ENCODE peak calls at places on chromosome 1, in five cellular contexts. One of them, this sample, is unnamed.

GRCh38 chr1:66330711-66331110 is 203.2 kb upstream of the SGIP1 start:
- DNase-seq in mesenchymal stem cell: no peak
- DNase-seq in IMR-90: peak; percentile 63
- DNase-seq in neuronal stem cell: no peak
- DNase-seq in mesendoderm: no peak
- DNase-seq in this sample: no peak

GRCh38 chr1:49240709-49241221 is 464.1 kb upstream of the BEND5 start:
- DNase-seq in IMR-90: no peak
- DNase-seq in mesenchymal stem cell: no peak
- DNase-seq in neuronal stem cell: no peak
- DNase-seq in mesendoderm: no peak
- DNase-seq in this sample: no peak

GRCh38 chr1:85992756-85993155 is 163.8 kb downstream of the COL24A1 start:
- DNase-seq in mesenchymal stem cell: peak; percentile 16
- DNase-seq in mesendoderm: no peak
- DNase-seq in IMR-90: peak; percentile 76
- DNase-seq in neuronal stem cell: no peak
- DNase-seq in this sample: no peak

GRCh38 chr1:1032428-1032827 is 12.5 kb downstream of the AGRN start:
- DNase-seq in neuronal stem cell: no peak
- DNase-seq in mesenchymal stem cell: no peak
- DNase-seq in IMR-90: no peak
- DNase-seq in mesendoderm: peak; percentile 40
- DNase-seq in this sample: peak; percentile 70

GRCh38 chr1:46735708-46736324 is 16.9 kb upstream of the EFCAB14 start:
- DNase-seq in IMR-90: peak; percentile 60
- DNase-seq in neuronal stem cell: peak; percentile 75
- DNase-seq in mesenchymal stem cell: peak; percentile 68
- DNase-seq in mesendoderm: peak; percentile 86
- DNase-seq in this sample: peak; percentile 60

GRCh38 chr1:241697640-241698018 is 45.5 kb downstream of the WDR64 start:
- DNase-seq in neuronal stem cell: no peak
- DNase-seq in IMR-90: no peak
- DNase-seq in mesenchymal stem cell: no peak
- DNase-seq in mesendoderm: no peak
- DNase-seq in this sample: no peak

GRCh38 chr1:234676103-234676594 is 66.2 kb upstream of the IRF2BP2 start:
- DNase-seq in neuronal stem cell: peak; percentile 66
- DNase-seq in mesenchymal stem cell: peak; percentile 84
- DNase-seq in IMR-90: peak; percentile 74
- DNase-seq in mesendoderm: peak; percentile 88
- DNase-seq in this sample: peak; percentile 87

GRCh38 chr1:209172286-209172685 is 411.2 kb upstream of the CAMK1G start:
- DNase-seq in mesendoderm: peak; percentile 70
- DNase-seq in mesenchymal stem cell: no peak
- DNase-seq in IMR-90: no peak
- DNase-seq in neuronal stem cell: no peak
- DNase-seq in this sample: no peak

GRCh38 chr1:178739285-178740045 is 14.4 kb downstream of the RALGPS2 start:
- DNase-seq in mesenchymal stem cell: peak; percentile 32
- DNase-seq in mesendoderm: peak; percentile 10
- DNase-seq in neuronal stem cell: no peak
- DNase-seq in IMR-90: peak; percentile 81
- DNase-seq in this sample: no peak

GRCh38 chr1:30908446-30908885 is at the start of gene SDC3:
- DNase-seq in IMR-90: no peak
- DNase-seq in mesenchymal stem cell: no peak
- DNase-seq in mesendoderm: no peak
- DNase-seq in neuronal stem cell: no peak
- DNase-seq in this sample: no peak

GRCh38 chr1:17892851-17893250 is 137.7 kb downstream of the ACTL8 start:
- DNase-seq in mesendoderm: no peak
- DNase-seq in mesenchymal stem cell: no peak
- DNase-seq in IMR-90: no peak
- DNase-seq in neuronal stem cell: no peak
- DNase-seq in this sample: no peak

GRCh38 chr1:203663820-203664219 is 37.2 kb downstream of the ATP2B4 start:
- DNase-seq in mesendoderm: no peak
- DNase-seq in mesenchymal stem cell: peak; percentile 55
- DNase-seq in IMR-90: peak; percentile 61
- DNase-seq in neuronal stem cell: no peak
- DNase-seq in this sample: no peak

GRCh38 chr1:235683653-235684052 is 34.1 kb upstream of the GNG4 start:
- DNase-seq in mesendoderm: no peak
- DNase-seq in mesenchymal stem cell: no peak
- DNase-seq in neuronal stem cell: no peak
- DNase-seq in IMR-90: peak; percentile 24
- DNase-seq in this sample: no peak

GRCh38 chr1:1778827-1779675 is 781 bp upstream of the NADK start:
- DNase-seq in IMR-90: no peak
- DNase-seq in mesendoderm: peak; percentile 89
- DNase-seq in mesenchymal stem cell: peak; percentile 29
- DNase-seq in neuronal stem cell: peak; percentile 41
- DNase-seq in this sample: peak; percentile 89

GRCh38 chr1:117535776-117536175 is 70.1 kb upstream of the TENT5C start:
- DNase-seq in IMR-90: no peak
- DNase-seq in mesendoderm: no peak
- DNase-seq in mesenchymal stem cell: no peak
- DNase-seq in neuronal stem cell: no peak
- DNase-seq in this sample: no peak

GRCh38 chr1:234743866-234744581 is 134.0 kb upstream of the IRF2BP2 start:
- DNase-seq in mesendoderm: peak; percentile 58
- DNase-seq in mesenchymal stem cell: no peak
- DNase-seq in IMR-90: peak; percentile 24
- DNase-seq in neuronal stem cell: peak; percentile 86
- DNase-seq in this sample: no peak

GRCh38 chr1:224489585-224490365 is 55.2 kb upstream of the WDR26 start:
- DNase-seq in mesenchymal stem cell: no peak
- DNase-seq in IMR-90: no peak
- DNase-seq in neuronal stem cell: no peak
- DNase-seq in mesendoderm: no peak
- DNase-seq in this sample: no peak

GRCh38 chr1:248926401-248927182 is 20.6 kb downstream of the PGBD2 start:
- DNase-seq in mesenchymal stem cell: peak; percentile 93
- DNase-seq in mesendoderm: no peak
- DNase-seq in IMR-90: peak; percentile 73
- DNase-seq in neuronal stem cell: no peak
- DNase-seq in this sample: no peak

GRCh38 chr1:236129315-236129714 is 13.0 kb upstream of the GPR137B start:
- DNase-seq in neuronal stem cell: no peak
- DNase-seq in IMR-90: no peak
- DNase-seq in mesenchymal stem cell: no peak
- DNase-seq in mesendoderm: peak; percentile 72
- DNase-seq in this sample: peak; percentile 66

GRCh38 chr1:160097911-160098851 is at the start of gene IGSF8:
- DNase-seq in neuronal stem cell: peak; percentile 86
- DNase-seq in mesenchymal stem cell: peak; percentile 83
- DNase-seq in IMR-90: peak; percentile 69
- DNase-seq in mesendoderm: no peak
- DNase-seq in this sample: peak; percentile 94
- H2BK15ac ChIP-seq in neuronal stem cell: no peak within 1 kb of the TSS
- H2BK15ac ChIP-seq in mesenchymal stem cell: no peak within 1 kb of the TSS
- H2BK15ac ChIP-seq in IMR-90: no peak within 1 kb of the TSS
- H2BK15ac ChIP-seq in mesendoderm: no peak within 1 kb of the TSS
- H2BK15ac ChIP-seq in this sample: no peak within 1 kb of the TSS

GRCh38 chr1:156626079-156626438 is 6.8 kb downstream of the HAPLN2 start:
- DNase-seq in mesendoderm: no peak
- DNase-seq in mesenchymal stem cell: no peak
- DNase-seq in IMR-90: no peak
- DNase-seq in neuronal stem cell: no peak
- DNase-seq in this sample: no peak

GRCh38 chr1:156623946-156624813 is 5.0 kb downstream of the HAPLN2 start:
- DNase-seq in mesendoderm: peak; percentile 91
- DNase-seq in mesenchymal stem cell: peak; percentile 64
- DNase-seq in neuronal stem cell: peak; percentile 65
- DNase-seq in IMR-90: peak; percentile 24
- DNase-seq in this sample: peak; percentile 86

GRCh38 chr1:156625436-156626078 is 6.3 kb downstream of the HAPLN2 start:
- DNase-seq in neuronal stem cell: no peak
- DNase-seq in IMR-90: peak; percentile 28
- DNase-seq in mesenchymal stem cell: peak; percentile 56
- DNase-seq in mesendoderm: peak; percentile 40
- DNase-seq in this sample: no peak

GRCh38 chr1:156622581-156623297 is 3.5 kb downstream of the HAPLN2 start:
- DNase-seq in IMR-90: no peak
- DNase-seq in neuronal stem cell: no peak
- DNase-seq in mesenchymal stem cell: no peak
- DNase-seq in mesendoderm: no peak
- DNase-seq in this sample: no peak

GRCh38 chr1:156624814-156625435 is 5.7 kb downstream of the HAPLN2 start:
- DNase-seq in mesenchymal stem cell: no peak
- DNase-seq in IMR-90: no peak
- DNase-seq in neuronal stem cell: no peak
- DNase-seq in mesendoderm: no peak
- DNase-seq in this sample: no peak
- H2BK15ac ChIP-seq in mesenchymal stem cell: peak overlapping the region; percentile 80
- H2BK15ac ChIP-seq in IMR-90: no peak overlapping the region
- H2BK15ac ChIP-seq in neuronal stem cell: peak overlapping the region; percentile 81
- H2BK15ac ChIP-seq in mesendoderm: no peak overlapping the region
- H2BK15ac ChIP-seq in this sample: no peak overlapping the region

DNA sequence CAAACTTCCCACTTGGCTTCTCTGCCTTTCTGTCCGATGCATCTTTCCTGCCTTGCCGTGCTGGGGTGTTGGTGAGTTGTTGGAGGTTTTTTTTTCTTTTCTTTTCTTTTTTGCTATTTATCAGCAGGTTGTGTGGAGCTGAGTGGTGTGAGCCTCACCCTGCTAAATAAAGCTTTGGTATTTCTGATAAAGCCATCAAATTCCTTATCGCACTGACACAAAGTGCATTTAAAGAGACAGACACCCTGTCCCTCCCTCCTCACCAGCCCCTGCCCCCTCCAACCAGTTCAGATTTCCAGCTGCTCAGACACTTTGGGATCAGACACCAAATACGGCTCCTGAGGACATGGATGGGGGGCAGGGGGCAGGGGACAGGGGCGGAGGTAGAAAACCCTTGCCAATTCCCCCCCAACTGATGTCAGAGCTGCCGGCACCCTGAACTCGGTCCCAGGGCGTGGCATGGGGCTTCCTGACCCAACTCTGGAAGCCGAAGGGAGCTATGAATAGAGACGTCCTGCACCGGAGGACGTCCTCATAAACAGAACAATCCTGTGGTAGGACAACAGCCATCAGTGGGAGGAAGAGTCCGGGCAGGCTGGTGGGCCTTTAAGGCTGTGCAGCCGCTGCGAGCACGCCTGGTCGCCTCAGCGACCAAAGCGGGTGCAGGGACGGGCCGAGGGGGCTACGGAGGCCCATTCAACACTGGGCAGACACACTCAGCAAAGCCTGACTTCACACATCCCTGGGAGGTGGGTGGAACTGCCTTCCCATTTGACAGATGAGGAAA is 79.0 kb downstream of the CASZ1 start:
- DNase-seq in mesendoderm: no peak
- DNase-seq in neuronal stem cell: no peak
- DNase-seq in mesenchymal stem cell: no peak
- DNase-seq in IMR-90: no peak
- DNase-seq in this sample: no peak
- H2BK15ac ChIP-seq in mesendoderm: no peak overlapping the region
- H2BK15ac ChIP-seq in neuronal stem cell: peak overlapping the region; percentile 86
- H2BK15ac ChIP-seq in mesenchymal stem cell: no peak overlapping the region
- H2BK15ac ChIP-seq in IMR-90: no peak overlapping the region
- H2BK15ac ChIP-seq in this sample: no peak overlapping the region

GRCh38 chr1:7376676-7377075 is 394.4 kb upstream of the VAMP3 start:
- DNase-seq in mesenchymal stem cell: no peak
- DNase-seq in neuronal stem cell: no peak
- DNase-seq in mesendoderm: no peak
- DNase-seq in IMR-90: no peak
- DNase-seq in this sample: no peak

GRCh38 chr1:7373936-7374760 is 396.9 kb upstream of the VAMP3 start:
- DNase-seq in mesenchymal stem cell: no peak
- DNase-seq in mesendoderm: no peak
- DNase-seq in IMR-90: peak; percentile 15
- DNase-seq in neuronal stem cell: no peak
- DNase-seq in this sample: peak; percentile 17

GRCh38 chr1:7374761-7375160 is 396.3 kb upstream of the VAMP3 start:
- DNase-seq in mesenchymal stem cell: no peak
- DNase-seq in neuronal stem cell: no peak
- DNase-seq in IMR-90: no peak
- DNase-seq in mesendoderm: no peak
- DNase-seq in this sample: no peak

GRCh38 chr1:7375329-7375728 is 395.8 kb upstream of the VAMP3 start:
- DNase-seq in mesendoderm: no peak
- DNase-seq in mesenchymal stem cell: no peak
- DNase-seq in neuronal stem cell: no peak
- DNase-seq in IMR-90: no peak
- DNase-seq in this sample: no peak

DNA sequence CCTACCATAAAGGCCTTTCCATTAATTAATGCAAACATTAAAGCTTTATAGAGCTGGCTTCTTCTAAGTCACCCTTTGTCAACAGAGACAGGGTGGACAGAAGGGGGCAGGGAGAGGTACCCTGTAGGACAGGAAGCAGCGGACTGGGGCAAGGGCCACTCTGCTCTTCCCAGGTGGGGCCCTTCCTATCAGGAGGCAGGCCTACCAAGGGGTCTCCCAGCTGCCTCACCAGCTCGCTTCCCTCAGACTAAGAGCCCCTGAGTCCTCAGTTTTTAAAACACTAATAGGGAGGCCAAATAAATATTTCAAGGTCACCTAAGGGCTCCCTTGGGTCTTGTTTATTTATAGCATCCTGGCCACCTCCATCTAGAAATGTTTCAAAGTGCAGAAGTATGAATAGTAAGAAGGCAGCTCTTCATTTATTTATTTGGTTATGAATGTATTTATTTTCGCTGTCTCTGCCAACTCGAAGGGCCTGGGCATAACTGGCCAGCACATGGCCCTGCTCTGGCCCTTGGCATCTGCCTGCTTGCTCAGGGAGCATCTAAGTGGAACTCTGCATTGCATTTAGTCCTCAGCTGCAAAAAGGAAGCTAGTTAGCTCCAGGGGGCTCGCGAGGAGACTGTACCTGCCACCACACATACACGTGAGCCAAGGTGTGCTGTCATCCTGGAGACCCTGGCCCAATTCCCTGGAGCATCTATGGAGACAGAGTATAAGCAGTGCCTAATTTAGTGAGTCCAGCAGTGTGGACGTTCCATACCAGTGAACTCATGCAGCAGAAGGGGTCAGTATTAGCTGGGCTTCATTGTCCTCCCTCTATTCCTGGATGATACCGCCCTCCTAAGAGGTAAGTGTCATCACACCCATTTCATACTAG is 395.1 kb upstream of the VAMP3 start:
- DNase-seq in mesenchymal stem cell: no peak
- DNase-seq in mesendoderm: no peak
- DNase-seq in IMR-90: no peak
- DNase-seq in neuronal stem cell: no peak
- DNase-seq in this sample: no peak
- H2BK15ac ChIP-seq in mesenchymal stem cell: peak overlapping the region; percentile 30
- H2BK15ac ChIP-seq in mesendoderm: no peak overlapping the region
- H2BK15ac ChIP-seq in IMR-90: no peak overlapping the region
- H2BK15ac ChIP-seq in neuronal stem cell: no peak overlapping the region
- H2BK15ac ChIP-seq in this sample: no peak overlapping the region

This sample was measured in H9.